ENCODE peak calls at places on chromosomes 5 and 9, in four cellular contexts. P is prostate gland, M is stomach, V is GM12878. I is an unnamed sample.

GRCh38 chr9:34994429-34995287 is 5.1 kb downstream of the DNAJB5 start:
- DNase-seq in P (peak; percentile 34), M (peak; percentile 46), V (no peak), I (peak; percentile 43)

GRCh38 chr9:94110821-94111252 is 26.6 kb downstream of the PTPDC1 start:
- DNase-seq in P (no peak), M (no peak), V (no peak), I (no peak)

GRCh38 chr5:173093597-173093996 is 37.4 kb downstream of the CREBRF start:
- DNase-seq in P (peak; percentile 8), M (no peak), V (no peak), I (peak; percentile 25)

GRCh38 chr5:65742565-65743231 is 20.7 kb downstream of the NLN start:
- DNase-seq in P (no peak), M (no peak), V (peak; percentile 21), I (no peak)

GRCh38 chr5:136425914-136426313 is 60.6 kb upstream of the TRPC7 start:
- DNase-seq in P (no peak), M (no peak), V (no peak), I (no peak)

GRCh38 chr9:91795500-91796241 is 154.4 kb downstream of the ROR2 start:
- DNase-seq in P (no peak), M (no peak), V (no peak), I (no peak)

GRCh38 chr9:38215465-38215864 is 146.4 kb upstream of the SHB start:
- DNase-seq in P (no peak), M (no peak), V (no peak), I (no peak)

GRCh38 chr9:128505414-128505765 is 871 bp downstream of the GLE1 start:
- DNase-seq in P (no peak), M (no peak), V (no peak), I (no peak)

GRCh38 chr5:149177911-149178565 is 36.7 kb downstream of the ABLIM3 start:
- DNase-seq in P (no peak), M (no peak), V (no peak), I (no peak)

GRCh38 chr5:13930721-13931246 is 13.7 kb downstream of the DNAH5 start:
- DNase-seq in P (no peak), M (no peak), V (no peak), I (no peak)

GRCh38 chr9:76586555-76587314 is 127.8 kb downstream of the GCNT1 start:
- DNase-seq in P (no peak), M (no peak), V (no peak), I (no peak)

GRCh38 chr9:27785714-27786100 is 212.4 kb upstream of the C9orf72 start:
- DNase-seq in P (no peak), M (no peak), V (peak; percentile 23), I (no peak)

GRCh38 chr9:95116002-95116819 is 201.3 kb downstream of the FANCC start:
- DNase-seq in P (peak; percentile 90), M (peak; percentile 78), V (no peak), I (peak; percentile 57)

GRCh38 chr5:138706655-138707480 is 46.4 kb upstream of the CTNNA1 start:
- DNase-seq in P (no peak), M (no peak), V (no peak), I (no peak)

GRCh38 chr5:24703934-24704333 is 59.2 kb upstream of the CDH10 start:
- DNase-seq in P (no peak), M (no peak), V (no peak), I (no peak)

GRCh38 chr9:15138357-15138686 is 168.7 kb downstream of the TTC39B start:
- DNase-seq in P (no peak), M (no peak), V (no peak), I (no peak)

GRCh38 chr9:17810728-17811634 is 232.1 kb downstream of the SH3GL2 start:
- DNase-seq in P (peak; percentile 58), M (peak; percentile 65), V (no peak), I (peak; percentile 60)

GRCh38 chr9:31839273-31839672 is 545.2 kb upstream of the ACO1 start:
- DNase-seq in P (no peak), M (no peak), V (no peak), I (no peak)

GRCh38 chr5:171835066-171835465 is 49.4 kb downstream of the SMIM23 start:
- DNase-seq in P (no peak), M (no peak), V (no peak), I (no peak)

GRCh38 chr9:124770359-124771020 is 621 bp downstream of the NR6A1 start:
- DNase-seq in P (peak; percentile 35), M (no peak), V (no peak), I (peak; percentile 46)

GRCh38 chr5:98921947-98922508 is 6.8 kb downstream of the CHD1 start:
- DNase-seq in P (no peak), M (no peak), V (no peak), I (no peak)

GRCh38 chr5:60677831-60678664 is 21.9 kb downstream of the DEPDC1B start:
- DNase-seq in P (no peak), M (peak; percentile 37), V (peak; percentile 20), I (peak; percentile 85)

GRCh38 chr5:82684153-82684552 is 393.0 kb downstream of the TMEM167A start:
- DNase-seq in P (no peak), M (no peak), V (no peak), I (no peak)

GRCh38 chr5:178644826-178645545 is 18.1 kb upstream of the CLK4 start:
- DNase-seq in P (no peak), M (no peak), V (no peak), I (no peak)

GRCh38 chr9:123115146-123115913 is 81.9 kb downstream of the GPR21 start:
- DNase-seq in P (peak; percentile 73), M (no peak), V (no peak), I (no peak)

GRCh38 chr9:134208310-134208841 is 44.0 kb upstream of the RNU6ATAC start:
- DNase-seq in P (no peak), M (no peak), V (no peak), I (no peak)

GRCh38 chr5:72268753-72269410 is 51.2 kb downstream of the MRPS27 start:
- DNase-seq in P (no peak), M (peak; percentile 34), V (no peak), I (peak; percentile 30)

GRCh38 chr5:178350361-178351220 is 118.0 kb upstream of the PHYKPL start:
- DNase-seq in P (no peak), M (no peak), V (no peak), I (no peak)

GRCh38 chr5:145903113-145903512 is 30.3 kb upstream of the GRXCR2 start:
- DNase-seq in P (no peak), M (no peak), V (no peak), I (no peak)

GRCh38 chr5:169934990-169935389 is 45.3 kb downstream of the INSYN2B start:
- DNase-seq in P (peak; percentile 12), M (no peak), V (no peak), I (no peak)

GRCh38 chr9:126667190-126668055 is 53.7 kb downstream of the LMX1B start:
- DNase-seq in P (no peak), M (no peak), V (no peak), I (no peak)

GRCh38 chr5:138752951-138753793 is at the start of gene CTNNA1:
- DNase-seq in P (peak; percentile 79), M (peak; percentile 82), V (no peak), I (peak; percentile 86)

GRCh38 chr5:150485770-150486401 is 22.0 kb upstream of the NDST1 start:
- DNase-seq in P (peak; percentile 49), M (peak; percentile 47), V (no peak), I (peak; percentile 63)

GRCh38 chr9:72464819-72465218 is 56.6 kb upstream of the TMC1 start:
- DNase-seq in P (no peak), M (no peak), V (no peak), I (no peak)

GRCh38 chr5:139711852-139712171 is 63.7 kb downstream of the CXXC5 start:
- DNase-seq in P (no peak), M (no peak), V (no peak), I (no peak)

GRCh38 chr9:108254236-108254635 is 601.5 kb downstream of the ACTL7B start:
- DNase-seq in P (no peak), M (no peak), V (no peak), I (no peak)

GRCh38 chr5:37840036-37840909 is at the start of gene GDNF:
- DNase-seq in P (no peak), M (peak; percentile 34), V (no peak), I (peak; percentile 43)
- H3K4me3 ChIP-seq in P (peak within 1 kb of the TSS; percentile 38), M (peak within 1 kb of the TSS; percentile 48), V (no peak within 1 kb of the TSS), I (peak within 1 kb of the TSS; percentile 48)

GRCh38 chr5:54552446-54552845 is 34.9 kb downstream of the SNX18 start:
- DNase-seq in P (no peak), M (no peak), V (no peak), I (no peak)

GRCh38 chr5:54548565-54548964 is 31.0 kb downstream of the SNX18 start:
- DNase-seq in P (no peak), M (no peak), V (no peak), I (no peak)

GRCh38 chr5:54553659-54554207 is 36.2 kb downstream of the SNX18 start:
- DNase-seq in P (no peak), M (no peak), V (no peak), I (no peak)

GRCh38 chr5:54551906-54552305 is 34.3 kb downstream of the SNX18 start:
- DNase-seq in P (no peak), M (no peak), V (no peak), I (no peak)

GRCh38 chr5:54551292-54551691 is 33.7 kb downstream of the SNX18 start:
- DNase-seq in P (no peak), M (no peak), V (no peak), I (no peak)
- TF ChIP-seq POLR2AphosphoS5 in P (no peak), M (no peak), V (no peak), I (no peak)

GRCh38 chr5:168327451-168327850 is 36.0 kb downstream of the WWC1 start:
- DNase-seq in P (no peak), M (no peak), V (no peak), I (no peak)

GRCh38 chr5:168328804-168329203 is 37.4 kb downstream of the WWC1 start:
- DNase-seq in P (no peak), M (peak; percentile 53), V (peak; percentile 39), I (peak; percentile 66)

GRCh38 chr5:168327019-168327421 is 35.6 kb downstream of the WWC1 start:
- DNase-seq in P (no peak), M (no peak), V (no peak), I (no peak)

GRCh38 chr5:168327994-168328393 is 36.5 kb downstream of the WWC1 start:
- DNase-seq in P (no peak), M (no peak), V (no peak), I (no peak)

GRCh38 chr5:168329302-168329701 is 37.9 kb downstream of the WWC1 start:
- DNase-seq in P (no peak), M (no peak), V (no peak), I (no peak)
- H3K4me3 ChIP-seq in P (no peak overlapping the region), M (no peak overlapping the region), V (no peak overlapping the region), I (no peak overlapping the region)

GRCh38 chr5:58266402-58266801 is 193.5 kb downstream of the PLK2 start:
- DNase-seq in P (no peak), M (no peak), V (no peak), I (no peak)

GRCh38 chr5:58264276-58264675 is 195.6 kb downstream of the PLK2 start:
- DNase-seq in P (no peak), M (no peak), V (no peak), I (no peak)

GRCh38 chr5:58265531-58265930 is 194.4 kb downstream of the PLK2 start:
- DNase-seq in P (no peak), M (no peak), V (no peak), I (no peak)

GRCh38 chr5:58263291-58263690 is 196.6 kb downstream of the PLK2 start:
- DNase-seq in P (no peak), M (no peak), V (no peak), I (no peak)

DNA sequence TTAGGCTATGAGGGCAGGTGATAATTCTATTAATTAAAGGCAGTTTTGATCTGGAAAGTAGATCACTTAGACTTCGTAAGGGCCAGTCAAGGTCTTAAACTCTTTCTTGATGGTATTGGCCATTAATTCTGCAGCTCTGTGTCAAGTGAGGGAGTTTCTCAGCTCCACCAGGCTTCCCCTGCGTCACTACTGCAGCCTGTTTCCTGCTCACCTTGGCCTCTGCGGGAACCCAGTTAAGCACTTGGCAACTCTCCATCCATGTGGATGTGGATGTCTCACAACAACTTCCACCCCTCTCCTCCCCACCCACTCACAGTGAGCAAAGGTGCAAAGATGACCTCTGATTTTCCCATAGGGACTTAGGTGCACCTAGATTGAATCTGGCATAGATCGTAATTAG is 191.6 kb downstream of the PLK2 start:
- DNase-seq in P (no peak), M (no peak), V (no peak), I (no peak)
- TF ChIP-seq POLR2AphosphoS5 in P (no peak), M (no peak), V (no peak), I (no peak)

I was measured in transverse colon.